ENCODE peak calls at places on chromosomes 2 and 18, in four cellular contexts. One of them, this sample, is unnamed.

GRCh38 chr2:129492528-129492927 is 486.9 kb upstream of the RAB6C start:
- DNase-seq in endothelial cell of umbilical vein: no peak
- DNase-seq in tibial nerve: no peak
- DNase-seq in CD8-positive, alpha-beta T cell: no peak
- DNase-seq in this sample: no peak

GRCh38 chr2:10216677-10217498 is 85.8 kb upstream of the HPCAL1 start:
- DNase-seq in endothelial cell of umbilical vein: no peak
- DNase-seq in tibial nerve: no peak
- DNase-seq in CD8-positive, alpha-beta T cell: no peak
- DNase-seq in this sample: no peak

GRCh38 chr2:138324068-138324771 is 177.3 kb upstream of the SPOPL start:
- DNase-seq in endothelial cell of umbilical vein: no peak
- DNase-seq in tibial nerve: no peak
- DNase-seq in CD8-positive, alpha-beta T cell: no peak
- DNase-seq in this sample: no peak

GRCh38 chr2:33494877-33495641 is 18.6 kb downstream of the RASGRP3 start:
- DNase-seq in endothelial cell of umbilical vein: no peak
- DNase-seq in tibial nerve: no peak
- DNase-seq in CD8-positive, alpha-beta T cell: no peak
- DNase-seq in this sample: no peak

GRCh38 chr2:68769586-68770270 is 35.1 kb downstream of the ARHGAP25 start:
- DNase-seq in endothelial cell of umbilical vein: no peak
- DNase-seq in tibial nerve: no peak
- DNase-seq in CD8-positive, alpha-beta T cell: peak; percentile 36
- DNase-seq in this sample: no peak

GRCh38 chr18:49031511-49032188 is 80.9 kb upstream of the SMAD7 start:
- DNase-seq in endothelial cell of umbilical vein: no peak
- DNase-seq in tibial nerve: no peak
- DNase-seq in CD8-positive, alpha-beta T cell: peak; percentile 35
- DNase-seq in this sample: no peak

GRCh38 chr2:160125828-160126227 is 63.4 kb upstream of the PLA2R1 start:
- DNase-seq in endothelial cell of umbilical vein: no peak
- DNase-seq in tibial nerve: no peak
- DNase-seq in CD8-positive, alpha-beta T cell: no peak
- DNase-seq in this sample: no peak

GRCh38 chr2:118668431-118669424 is 178.7 kb downstream of the EN1 start:
- DNase-seq in endothelial cell of umbilical vein: no peak
- DNase-seq in tibial nerve: no peak
- DNase-seq in CD8-positive, alpha-beta T cell: no peak
- DNase-seq in this sample: no peak

GRCh38 chr2:178767099-178768060 is 39.8 kb downstream of the TTN start:
- DNase-seq in endothelial cell of umbilical vein: no peak
- DNase-seq in tibial nerve: no peak
- DNase-seq in CD8-positive, alpha-beta T cell: no peak
- DNase-seq in this sample: no peak

GRCh38 chr2:241763551-241764271 is 12.9 kb upstream of the GAL3ST2 start:
- DNase-seq in endothelial cell of umbilical vein: no peak
- DNase-seq in tibial nerve: no peak
- DNase-seq in CD8-positive, alpha-beta T cell: no peak
- DNase-seq in this sample: no peak

GRCh38 chr18:685438-685837 is 27.0 kb downstream of the ENOSF1 start:
- DNase-seq in endothelial cell of umbilical vein: no peak
- DNase-seq in tibial nerve: no peak
- DNase-seq in CD8-positive, alpha-beta T cell: no peak
- DNase-seq in this sample: no peak

GRCh38 chr2:15445891-15446562 is 115.1 kb downstream of the NBAS start:
- DNase-seq in endothelial cell of umbilical vein: no peak
- DNase-seq in tibial nerve: no peak
- DNase-seq in CD8-positive, alpha-beta T cell: no peak
- DNase-seq in this sample: no peak

GRCh38 chr2:16623046-16623445 is 42.6 kb downstream of the CYRIA start:
- DNase-seq in endothelial cell of umbilical vein: no peak
- DNase-seq in tibial nerve: no peak
- DNase-seq in CD8-positive, alpha-beta T cell: no peak
- DNase-seq in this sample: no peak

GRCh38 chr2:48362515-48362914 is 167.4 kb upstream of the STON1 start:
- DNase-seq in endothelial cell of umbilical vein: no peak
- DNase-seq in tibial nerve: no peak
- DNase-seq in CD8-positive, alpha-beta T cell: no peak
- DNase-seq in this sample: no peak

GRCh38 chr18:58788470-58788869 is 76.2 kb upstream of the ZNF532 start:
- DNase-seq in endothelial cell of umbilical vein: no peak
- DNase-seq in tibial nerve: no peak
- DNase-seq in CD8-positive, alpha-beta T cell: no peak
- DNase-seq in this sample: no peak

GRCh38 chr2:174138161-174138560 is 110.2 kb downstream of the OLA1 start:
- DNase-seq in endothelial cell of umbilical vein: peak; percentile 64
- DNase-seq in tibial nerve: no peak
- DNase-seq in CD8-positive, alpha-beta T cell: no peak
- DNase-seq in this sample: no peak

GRCh38 chr2:5524551-5524950 is 167.6 kb upstream of the SOX11 start:
- DNase-seq in endothelial cell of umbilical vein: no peak
- DNase-seq in tibial nerve: no peak
- DNase-seq in CD8-positive, alpha-beta T cell: no peak
- DNase-seq in this sample: no peak

GRCh38 chr2:44668336-44668735 is 273.2 kb upstream of the SIX3 start:
- DNase-seq in endothelial cell of umbilical vein: peak; percentile 10
- DNase-seq in tibial nerve: no peak
- DNase-seq in CD8-positive, alpha-beta T cell: no peak
- DNase-seq in this sample: no peak

GRCh38 chr2:143171817-143172216 is 42.6 kb downstream of the ARHGAP15 start:
- DNase-seq in endothelial cell of umbilical vein: no peak
- DNase-seq in tibial nerve: no peak
- DNase-seq in CD8-positive, alpha-beta T cell: no peak
- DNase-seq in this sample: no peak

DNA sequence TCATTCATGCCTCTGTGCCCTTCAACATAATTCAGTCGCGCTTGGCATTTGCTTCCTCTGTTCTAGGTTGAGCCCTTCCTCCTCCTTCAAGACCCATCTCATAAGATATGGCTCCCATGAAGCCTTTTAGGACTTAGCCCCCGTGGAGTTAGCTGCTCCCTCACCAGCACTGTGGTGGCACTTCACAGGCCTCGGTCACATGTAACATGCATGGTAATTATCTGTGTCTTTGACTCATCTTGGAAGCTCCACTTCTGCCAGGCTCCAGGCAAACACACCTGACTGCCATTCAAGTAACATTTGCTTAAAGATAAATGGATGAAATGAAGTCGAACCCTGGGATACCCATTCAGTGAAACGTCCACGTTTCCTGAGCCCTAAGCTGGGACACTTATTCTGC is 484.7 kb downstream of the EIPR1 start:
- DNase-seq in endothelial cell of umbilical vein: no peak
- DNase-seq in tibial nerve: no peak
- DNase-seq in CD8-positive, alpha-beta T cell: no peak
- DNase-seq in this sample: no peak
- H3K9me3 ChIP-seq in endothelial cell of umbilical vein: peaks cover 9% of the 10 kb centered on the region
- H3K9me3 ChIP-seq in tibial nerve: no peaks in the 10 kb centered on the region
- H3K9me3 ChIP-seq in CD8-positive, alpha-beta T cell: no peaks in the 10 kb centered on the region
- H3K9me3 ChIP-seq in this sample: no peaks in the 10 kb centered on the region

GRCh38 chr2:113700186-113700841 is 56.1 kb downstream of the SLC35F5 start:
- DNase-seq in endothelial cell of umbilical vein: no peak
- DNase-seq in tibial nerve: no peak
- DNase-seq in CD8-positive, alpha-beta T cell: peak; percentile 28
- DNase-seq in this sample: no peak
- TF ChIP-seq CTCF in endothelial cell of umbilical vein: no peak
- TF ChIP-seq CTCF in tibial nerve: peak; percentile 15
- TF ChIP-seq CTCF in CD8-positive, alpha-beta T cell: peak; percentile 49
- TF ChIP-seq CTCF in this sample: no peak

GRCh38 chr2:27089111-27089954 is 2.8 kb downstream of the KHK start:
- DNase-seq in endothelial cell of umbilical vein: no peak
- DNase-seq in tibial nerve: no peak
- DNase-seq in CD8-positive, alpha-beta T cell: no peak
- DNase-seq in this sample: no peak
- H3K4me3 ChIP-seq in endothelial cell of umbilical vein: no peak overlapping the region
- H3K4me3 ChIP-seq in tibial nerve: no peak overlapping the region
- H3K4me3 ChIP-seq in CD8-positive, alpha-beta T cell: no peak overlapping the region
- H3K4me3 ChIP-seq in this sample: no peak overlapping the region

GRCh38 chr18:38565513-38565912 is 999.9 kb upstream of the CELF4 start:
- DNase-seq in endothelial cell of umbilical vein: no peak
- DNase-seq in tibial nerve: no peak
- DNase-seq in CD8-positive, alpha-beta T cell: no peak
- DNase-seq in this sample: no peak
- H3K9me3 ChIP-seq in endothelial cell of umbilical vein: peaks cover 3% of the 10 kb centered on the region
- H3K9me3 ChIP-seq in tibial nerve: no peaks in the 10 kb centered on the region
- H3K9me3 ChIP-seq in CD8-positive, alpha-beta T cell: no peaks in the 10 kb centered on the region
- H3K9me3 ChIP-seq in this sample: no peaks in the 10 kb centered on the region